ENCODE peak calls at places on chromosome 16, in four cellular contexts. C is germinal center; Q is effector CD4-positive, alpha-beta T cell; Z is activated CD4-positive, alpha-beta T cell treated with anti-CD3 and anti-CD28 coated beads, Interleukin-2, amount 50 U/mL, for 1 hour. A is an unnamed sample.

GRCh38 chr16:10791048-10791447 is 27.5 kb downstream of the TVP23A start:
- DNase-seq in C (peak), Q (no peak), Z (no peak), A (no peak)

GRCh38 chr16:1428511-1428910 is 2.4 kb upstream of the PERCC1 start:
- DNase-seq in C (peak), Q (no peak), Z (peak), A (no peak)

GRCh38 chr16:28053461-28053860 is 10.1 kb downstream of the GSG1L start:
- DNase-seq in C (no peak), Q (no peak), Z (no peak), A (no peak)

GRCh38 chr16:22372882-22373661 is 1.3 kb downstream of the CDR2 start:
- DNase-seq in C (no peak), Q (no peak), Z (no peak), A (no peak)

GRCh38 chr16:81469710-81470481 is 25.3 kb downstream of the CMIP start:
- DNase-seq in C (peak), Q (peak), Z (peak), A (no peak)

GRCh38 chr16:69435977-69436729 is 11.7 kb downstream of the CYB5B start:
- DNase-seq in C (peak), Q (no peak), Z (no peak), A (no peak)

GRCh38 chr16:85601730-85602401 is 11.3 kb upstream of the GSE1 start:
- DNase-seq in C (no peak), Q (no peak), Z (no peak), A (no peak)

GRCh38 chr16:48607056-48607825 is 2.7 kb downstream of the N4BP1 start:
- DNase-seq in C (no peak), Q (no peak), Z (no peak), A (no peak)

GRCh38 chr16:24275413-24275812 is 19.3 kb downstream of the CACNG3 start:
- DNase-seq in C (no peak), Q (no peak), Z (no peak), A (no peak)

GRCh38 chr16:81004646-81005353 is 1.9 kb downstream of the CMC2 start:
- DNase-seq in C (peak), Q (peak), Z (no peak), A (no peak)

GRCh38 chr16:87802670-87803069 is 36.9 kb upstream of the KLHDC4 start:
- DNase-seq in C (peak), Q (no peak), Z (no peak), A (no peak)

A was measured in T-helper 9 cell.